ENCODE peak calls at places on chromosomes 2 and 18, in eight cellular contexts. One of them, this sample, is unnamed. For H3K9me3 and H3K4me1, the result is how much of the 10 kb centered on the place peaks cover.

GRCh38 chr2:173118385-173118784 is 42.7 kb downstream of the MAP3K20 start:
- DNase-seq in Karpas-422: no peak
- DNase-seq in transverse colon: no peak
- DNase-seq in colonic mucosa: no peak
- DNase-seq in fibroblast of lung: peak
- DNase-seq in body of pancreas: no peak
- DNase-seq in K562: no peak
- DNase-seq in spleen: no peak
- DNase-seq in this sample: no peak

GRCh38 chr2:39994151-39994550 is 215.1 kb upstream of the THUMPD2 start:
- DNase-seq in Karpas-422: no peak
- DNase-seq in fibroblast of lung: peak
- DNase-seq in transverse colon: no peak
- DNase-seq in K562: no peak
- DNase-seq in colonic mucosa: no peak
- DNase-seq in body of pancreas: no peak
- DNase-seq in spleen: no peak
- DNase-seq in this sample: no peak

GRCh38 chr2:46909771-46910419 is 5.7 kb downstream of the MCFD2 start:
- DNase-seq in fibroblast of lung: peak
- DNase-seq in K562: no peak
- DNase-seq in body of pancreas: peak
- DNase-seq in Karpas-422: no peak
- DNase-seq in spleen: no peak
- DNase-seq in colonic mucosa: peak
- DNase-seq in transverse colon: peak
- DNase-seq in this sample: no peak

GRCh38 chr2:98778741-98779483 is 48.0 kb upstream of the MGAT4A start:
- DNase-seq in spleen: no peak
- DNase-seq in Karpas-422: no peak
- DNase-seq in body of pancreas: no peak
- DNase-seq in fibroblast of lung: no peak
- DNase-seq in K562: no peak
- DNase-seq in colonic mucosa: no peak
- DNase-seq in transverse colon: no peak
- DNase-seq in this sample: no peak

GRCh38 chr2:23460228-23460627 is 75.2 kb downstream of the KLHL29 start:
- DNase-seq in colonic mucosa: no peak
- DNase-seq in K562: peak
- DNase-seq in body of pancreas: no peak
- DNase-seq in spleen: no peak
- DNase-seq in Karpas-422: peak
- DNase-seq in transverse colon: no peak
- DNase-seq in fibroblast of lung: peak
- DNase-seq in this sample: no peak

GRCh38 chr18:64165906-64166305 is 17.0 kb upstream of the LINC00305 start:
- DNase-seq in body of pancreas: no peak
- DNase-seq in transverse colon: no peak
- DNase-seq in spleen: no peak
- DNase-seq in K562: no peak
- DNase-seq in Karpas-422: no peak
- DNase-seq in colonic mucosa: no peak
- DNase-seq in fibroblast of lung: peak
- DNase-seq in this sample: no peak

GRCh38 chr2:150370600-150370999 is 116.9 kb downstream of the RND3 start:
- DNase-seq in fibroblast of lung: no peak
- DNase-seq in transverse colon: peak
- DNase-seq in body of pancreas: no peak
- DNase-seq in spleen: no peak
- DNase-seq in colonic mucosa: peak
- DNase-seq in K562: no peak
- DNase-seq in Karpas-422: no peak
- DNase-seq in this sample: no peak

GRCh38 chr18:32379891-32380290 is 90.8 kb downstream of the GAREM1 start:
- DNase-seq in body of pancreas: no peak
- DNase-seq in spleen: no peak
- DNase-seq in transverse colon: no peak
- DNase-seq in colonic mucosa: no peak
- DNase-seq in Karpas-422: no peak
- DNase-seq in K562: no peak
- DNase-seq in fibroblast of lung: no peak
- DNase-seq in this sample: no peak

GRCh38 chr18:23890589-23890988 is 124.0 kb upstream of the TTC39C start:
- DNase-seq in transverse colon: no peak
- DNase-seq in Karpas-422: no peak
- DNase-seq in K562: no peak
- DNase-seq in body of pancreas: no peak
- DNase-seq in spleen: no peak
- DNase-seq in fibroblast of lung: peak
- DNase-seq in colonic mucosa: no peak
- DNase-seq in this sample: no peak

GRCh38 chr2:41791523-41791922 is 256.3 kb upstream of the PKDCC start:
- DNase-seq in K562: peak
- DNase-seq in spleen: no peak
- DNase-seq in transverse colon: no peak
- DNase-seq in body of pancreas: peak
- DNase-seq in colonic mucosa: peak
- DNase-seq in Karpas-422: peak
- DNase-seq in fibroblast of lung: peak
- DNase-seq in this sample: no peak

GRCh38 chr18:24006731-24007308 is 7.7 kb upstream of the TTC39C start:
- DNase-seq in transverse colon: no peak
- DNase-seq in colonic mucosa: no peak
- DNase-seq in K562: no peak
- DNase-seq in fibroblast of lung: no peak
- DNase-seq in spleen: no peak
- DNase-seq in Karpas-422: no peak
- DNase-seq in body of pancreas: no peak
- DNase-seq in this sample: no peak

GRCh38 chr18:57819671-57820460 is 16.8 kb upstream of the ATP8B1 start:
- DNase-seq in fibroblast of lung: peak
- DNase-seq in transverse colon: peak
- DNase-seq in Karpas-422: no peak
- DNase-seq in body of pancreas: peak
- DNase-seq in colonic mucosa: peak
- DNase-seq in K562: peak
- DNase-seq in spleen: no peak
- DNase-seq in this sample: no peak

GRCh38 chr2:236685979-236686520 is 116.4 kb downstream of the ACKR3 start:
- DNase-seq in spleen: no peak
- DNase-seq in transverse colon: no peak
- DNase-seq in Karpas-422: no peak
- DNase-seq in K562: no peak
- DNase-seq in body of pancreas: no peak
- DNase-seq in colonic mucosa: no peak
- DNase-seq in fibroblast of lung: no peak
- DNase-seq in this sample: no peak

GRCh38 chr2:209960676-209961630 is 41.5 kb upstream of the RPE start:
- DNase-seq in K562: peak
- DNase-seq in fibroblast of lung: peak
- DNase-seq in spleen: no peak
- DNase-seq in transverse colon: peak
- DNase-seq in Karpas-422: peak
- DNase-seq in body of pancreas: peak
- DNase-seq in colonic mucosa: peak
- DNase-seq in this sample: peak

GRCh38 chr2:12555012-12555645 is 161.6 kb upstream of the TRIB2 start:
- DNase-seq in K562: peak
- DNase-seq in colonic mucosa: no peak
- DNase-seq in Karpas-422: no peak
- DNase-seq in spleen: no peak
- DNase-seq in transverse colon: no peak
- DNase-seq in body of pancreas: no peak
- DNase-seq in fibroblast of lung: peak
- DNase-seq in this sample: no peak

GRCh38 chr18:59878644-59879043 is 21.2 kb upstream of the PMAIP1 start:
- DNase-seq in colonic mucosa: no peak
- DNase-seq in transverse colon: no peak
- DNase-seq in fibroblast of lung: peak
- DNase-seq in K562: no peak
- DNase-seq in spleen: no peak
- DNase-seq in body of pancreas: no peak
- DNase-seq in Karpas-422: peak
- DNase-seq in this sample: no peak

GRCh38 chr2:186484062-186484735 is 1.9 kb upstream of the ZC3H15 start:
- DNase-seq in body of pancreas: no peak
- DNase-seq in Karpas-422: no peak
- DNase-seq in fibroblast of lung: no peak
- DNase-seq in colonic mucosa: peak
- DNase-seq in spleen: no peak
- DNase-seq in transverse colon: no peak
- DNase-seq in K562: peak
- DNase-seq in this sample: no peak

DNA sequence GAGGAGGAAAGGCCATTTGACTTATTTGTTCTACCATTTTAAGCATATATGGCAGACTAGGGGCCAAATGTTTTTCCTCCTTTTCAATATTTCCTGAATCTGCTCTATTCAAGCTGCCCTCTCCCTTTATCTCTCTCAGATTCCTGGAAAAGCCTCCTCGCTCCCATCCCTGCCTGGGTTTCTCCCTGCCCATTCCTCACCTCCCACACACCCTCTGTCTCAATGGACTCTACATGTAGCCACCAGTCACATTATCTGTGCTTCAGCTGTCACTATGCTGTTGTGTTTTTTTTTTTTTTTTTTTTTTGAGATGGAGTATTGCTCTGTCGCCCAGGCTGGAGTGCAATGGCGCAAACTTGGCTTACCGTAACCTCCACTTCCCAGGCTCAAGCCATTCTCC is 22.9 kb downstream of the TYMS start:
- DNase-seq in Karpas-422: no peak
- DNase-seq in fibroblast of lung: no peak
- DNase-seq in body of pancreas: no peak
- DNase-seq in transverse colon: no peak
- DNase-seq in K562: no peak
- DNase-seq in spleen: no peak
- DNase-seq in colonic mucosa: no peak
- DNase-seq in this sample: no peak
- H3K9me3 ChIP-seq in Karpas-422: under half
- H3K9me3 ChIP-seq in fibroblast of lung: under half
- H3K9me3 ChIP-seq in body of pancreas: under half
- H3K9me3 ChIP-seq in transverse colon: under half
- H3K9me3 ChIP-seq in K562: under half
- H3K9me3 ChIP-seq in spleen: under half
- H3K9me3 ChIP-seq in colonic mucosa: under half
- H3K9me3 ChIP-seq in this sample: under half

GRCh38 chr18:44719519-44720060 is 38.9 kb downstream of the SETBP1 start:
- DNase-seq in body of pancreas: no peak
- DNase-seq in fibroblast of lung: no peak
- DNase-seq in colonic mucosa: no peak
- DNase-seq in Karpas-422: no peak
- DNase-seq in transverse colon: no peak
- DNase-seq in K562: no peak
- DNase-seq in spleen: no peak
- DNase-seq in this sample: no peak
- H3K4me1 ChIP-seq in body of pancreas: under half
- H3K4me1 ChIP-seq in fibroblast of lung: under half
- H3K4me1 ChIP-seq in colonic mucosa: under half
- H3K4me1 ChIP-seq in Karpas-422: under half
- H3K4me1 ChIP-seq in transverse colon: under half
- H3K4me1 ChIP-seq in K562: under half
- H3K4me1 ChIP-seq in spleen: under half
- H3K4me1 ChIP-seq in this sample: under half

DNA sequence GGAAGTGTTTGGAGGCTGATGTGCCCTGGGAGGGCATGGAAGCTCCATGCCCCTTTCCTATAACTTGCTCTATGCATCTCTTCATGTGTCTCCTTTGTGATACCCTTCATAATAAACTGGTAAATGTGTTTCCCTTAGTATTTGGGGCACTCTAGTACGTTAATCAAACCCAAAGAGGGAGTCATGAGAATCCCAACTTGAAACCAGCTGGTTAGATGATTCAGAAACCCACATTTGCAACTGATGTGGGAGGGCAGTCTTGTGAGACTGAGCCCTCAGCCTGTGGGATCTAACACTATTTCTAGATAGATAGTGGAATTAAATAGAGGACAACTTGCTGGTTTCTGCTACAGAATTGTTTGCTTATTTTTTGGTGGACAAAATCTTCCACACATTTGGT is 20.3 kb downstream of the ANKRD30B start:
- DNase-seq in spleen: no peak
- DNase-seq in colonic mucosa: no peak
- DNase-seq in Karpas-422: no peak
- DNase-seq in K562: no peak
- DNase-seq in transverse colon: no peak
- DNase-seq in fibroblast of lung: no peak
- DNase-seq in body of pancreas: no peak
- DNase-seq in this sample: no peak
- H3K9me3 ChIP-seq in spleen: under half
- H3K9me3 ChIP-seq in colonic mucosa: under half
- H3K9me3 ChIP-seq in Karpas-422: under half
- H3K9me3 ChIP-seq in K562: under half
- H3K9me3 ChIP-seq in transverse colon: under half
- H3K9me3 ChIP-seq in fibroblast of lung: under half
- H3K9me3 ChIP-seq in body of pancreas: under half
- H3K9me3 ChIP-seq in this sample: under half

GRCh38 chr18:8747440-8747937 is 42.1 kb downstream of the MTCL1 start:
- DNase-seq in K562: no peak
- DNase-seq in spleen: no peak
- DNase-seq in fibroblast of lung: peak
- DNase-seq in colonic mucosa: no peak
- DNase-seq in body of pancreas: no peak
- DNase-seq in Karpas-422: peak
- DNase-seq in transverse colon: no peak
- DNase-seq in this sample: no peak
- H3K4me1 ChIP-seq in K562: under half
- H3K4me1 ChIP-seq in spleen: under half
- H3K4me1 ChIP-seq in fibroblast of lung: under half
- H3K4me1 ChIP-seq in colonic mucosa: under half
- H3K4me1 ChIP-seq in body of pancreas: under half
- H3K4me1 ChIP-seq in Karpas-422: under half
- H3K4me1 ChIP-seq in transverse colon: under half
- H3K4me1 ChIP-seq in this sample: under half

GRCh38 chr2:15807418-15808220 is 132.7 kb upstream of the MYCN start:
- DNase-seq in colonic mucosa: no peak
- DNase-seq in transverse colon: no peak
- DNase-seq in body of pancreas: no peak
- DNase-seq in Karpas-422: no peak
- DNase-seq in K562: no peak
- DNase-seq in fibroblast of lung: no peak
- DNase-seq in spleen: no peak
- DNase-seq in this sample: no peak

GRCh38 chr2:15809504-15809903 is 130.8 kb upstream of the MYCN start:
- DNase-seq in transverse colon: no peak
- DNase-seq in K562: no peak
- DNase-seq in spleen: no peak
- DNase-seq in colonic mucosa: no peak
- DNase-seq in fibroblast of lung: no peak
- DNase-seq in Karpas-422: no peak
- DNase-seq in body of pancreas: no peak
- DNase-seq in this sample: no peak

GRCh38 chr2:15810451-15811150 is 129.7 kb upstream of the MYCN start:
- DNase-seq in spleen: no peak
- DNase-seq in transverse colon: no peak
- DNase-seq in colonic mucosa: no peak
- DNase-seq in fibroblast of lung: no peak
- DNase-seq in body of pancreas: no peak
- DNase-seq in K562: no peak
- DNase-seq in Karpas-422: no peak
- DNase-seq in this sample: no peak

GRCh38 chr2:15808221-15808574 is 132.2 kb upstream of the MYCN start:
- DNase-seq in body of pancreas: no peak
- DNase-seq in spleen: no peak
- DNase-seq in colonic mucosa: no peak
- DNase-seq in fibroblast of lung: no peak
- DNase-seq in K562: peak
- DNase-seq in Karpas-422: no peak
- DNase-seq in transverse colon: no peak
- DNase-seq in this sample: no peak

GRCh38 chr2:15808980-15809379 is 131.4 kb upstream of the MYCN start:
- DNase-seq in body of pancreas: no peak
- DNase-seq in K562: no peak
- DNase-seq in colonic mucosa: no peak
- DNase-seq in fibroblast of lung: no peak
- DNase-seq in Karpas-422: no peak
- DNase-seq in transverse colon: no peak
- DNase-seq in spleen: no peak
- DNase-seq in this sample: no peak
- H3K9me3 ChIP-seq in body of pancreas: under half
- H3K9me3 ChIP-seq in K562: under half
- H3K9me3 ChIP-seq in colonic mucosa: under half
- H3K9me3 ChIP-seq in fibroblast of lung: under half
- H3K9me3 ChIP-seq in Karpas-422: under half
- H3K9me3 ChIP-seq in transverse colon: under half
- H3K9me3 ChIP-seq in spleen: under half
- H3K9me3 ChIP-seq in this sample: under half